ENCODE peak calls at places on chromosomes 4 and X, in five cellular contexts. G is stimulated activated CD4-positive, alpha-beta T cell treated with anti-CD3 and anti-CD28 coated beads, Interleukin-4, amount 100 ng/mL, for 48 hours; E is activated T-cell treated with anti-CD3 and anti-CD28 coated beads for 1 hour; K is fibroblast of the aortic adventitia; W is EL. V is an unnamed sample.

GRCh38 chr4:6875431-6875831 is 34.2 kb upstream of the TBC1D14 start:
- DNase-seq in E (no peak), G (no peak), W (no peak), K (no peak), V (no peak)

GRCh38 chrX:1071351-1071750 is 141.1 kb downstream of the CRLF2 start:
- DNase-seq in G (no peak), K (no peak), E (no peak), W (no peak), V (no peak)

GRCh38 chr4:156475322-156475721 is 496.3 kb downstream of the PDGFC start:
- DNase-seq in E (no peak), W (peak; percentile 70), K (peak; percentile 82), G (no peak), V (peak; percentile 18)

GRCh38 chr4:57084360-57084759 is 25.8 kb downstream of the IGFBP7 start:
- DNase-seq in E (no peak), K (no peak), W (no peak), G (no peak), V (no peak)

GRCh38 chrX:17390325-17390992 is 15.5 kb downstream of the NHS start:
- DNase-seq in E (no peak), W (no peak), K (no peak), G (no peak), V (no peak)

GRCh38 chrX:53239474-53239873 is 14.5 kb upstream of the KDM5C start:
- DNase-seq in G (peak; percentile 50), K (no peak), E (no peak), W (no peak), V (peak; percentile 62)

GRCh38 chrX:8591526-8591925 is 126.9 kb downstream of the VCX3B start:
- DNase-seq in G (no peak), W (no peak), E (no peak), K (no peak), V (no peak)

GRCh38 chr4:42655921-42656735 is 777 bp downstream of the ATP8A1 start:
- DNase-seq in G (peak; percentile 30), E (peak; percentile 16), W (peak; percentile 2), K (no peak), V (peak; percentile 28)

GRCh38 chrX:19627533-19627932 is 112.2 kb upstream of the MAP3K15 start:
- DNase-seq in G (no peak), W (no peak), K (peak; percentile 13), E (no peak), V (no peak)

V was measured in HEK293T.